ENCODE peak calls at places on chromosomes 5 and 9, in four cellular contexts. V, E, L and N are unnamed samples.

GRCh38 chr5:107670927-107671741 is at the start of gene EFNA5:
- DNase-seq in V (no peak), L (no peak), E (no peak), N (peak; percentile 18)

GRCh38 chr9:98880311-98881015 is 63.2 kb upstream of the COL15A1 start:
- DNase-seq in L (no peak), E (no peak), V (no peak), N (no peak)

GRCh38 chr9:128928624-128929023 is 7.8 kb downstream of the PHYHD1 start:
- DNase-seq in E (no peak), V (no peak), L (no peak), N (no peak)

GRCh38 chr9:99859395-99859980 is 37.8 kb downstream of the NR4A3 start:
- DNase-seq in E (peak; percentile 7), L (no peak), V (no peak), N (peak; percentile 42)

GRCh38 chr5:106094128-106094726 is 1576.5 kb downstream of the EFNA5 start:
- DNase-seq in V (no peak), L (peak; percentile 3), E (no peak), N (no peak)

GRCh38 chr5:35420200-35420599 is 189.9 kb upstream of the PRLR start:
- DNase-seq in V (peak; percentile 63), L (no peak), E (no peak), N (no peak)

GRCh38 chr5:80072103-80073073 is 37.2 kb downstream of the THBS4 start:
- DNase-seq in V (no peak), E (no peak), L (no peak), N (no peak)

GRCh38 chr5:141475625-141476131 is at the start of gene PCDHGC3:
- DNase-seq in L (peak; percentile 40), V (peak; percentile 41), E (no peak), N (peak; percentile 70)

GRCh38 chr5:33788922-33789321 is 102.9 kb downstream of the ADAMTS12 start:
- DNase-seq in L (no peak), V (no peak), E (no peak), N (no peak)

GRCh38 chr9:98479449-98479848 is 224.0 kb upstream of the TBC1D2 start:
- DNase-seq in E (no peak), V (no peak), L (no peak), N (no peak)

GRCh38 chr9:133345596-133345995 is 2.3 kb downstream of the MED22 start:
- DNase-seq in L (no peak), E (no peak), V (no peak), N (no peak)
- H3K9ac ChIP-seq in L (no peak overlapping the region), E (no peak overlapping the region), V (no peak overlapping the region), N (peak overlapping the region; percentile 89)

GRCh38 chr9:22986556-22986955 is 539.9 kb downstream of the DMRTA1 start:
- DNase-seq in V (no peak), L (no peak), E (no peak), N (no peak)

GRCh38 chr9:22992781-22993180 is 546.2 kb downstream of the DMRTA1 start:
- DNase-seq in L (no peak), V (no peak), E (no peak), N (no peak)

GRCh38 chr9:22990349-22990748 is 543.7 kb downstream of the DMRTA1 start:
- DNase-seq in V (no peak), L (no peak), E (no peak), N (no peak)
- TF ChIP-seq SUZ12 in V (no peak), L (no peak), E (no peak), N (no peak)

DNA sequence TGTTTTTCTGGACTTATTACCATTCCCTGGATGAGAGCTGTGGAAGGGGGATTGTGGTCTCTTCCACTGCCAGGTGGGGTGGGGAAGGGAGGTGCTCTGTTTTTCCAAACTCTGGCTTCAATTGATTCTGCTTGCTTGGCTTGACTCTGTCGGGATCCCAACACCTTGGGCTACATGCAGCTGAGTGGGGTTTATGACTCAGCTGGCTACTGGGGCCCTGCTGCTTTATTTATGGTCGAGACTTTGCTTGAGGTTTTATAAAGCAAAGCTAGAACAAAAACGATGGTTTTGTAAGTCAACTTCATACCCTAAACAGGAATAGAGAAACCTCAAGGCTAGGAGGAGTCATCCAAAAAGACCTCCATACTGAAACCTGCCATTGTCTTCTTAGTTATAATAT is 76.3 kb downstream of the AOPEP start:
- DNase-seq in V (no peak), E (no peak), L (peak; percentile 57), N (no peak)
- H3K4me1 ChIP-seq in V (peaks cover 30% of the 10 kb centered on the region), E (no peaks in the 10 kb centered on the region), L (peaks cover 64% of the 10 kb centered on the region), N (no peaks in the 10 kb centered on the region)

DNA sequence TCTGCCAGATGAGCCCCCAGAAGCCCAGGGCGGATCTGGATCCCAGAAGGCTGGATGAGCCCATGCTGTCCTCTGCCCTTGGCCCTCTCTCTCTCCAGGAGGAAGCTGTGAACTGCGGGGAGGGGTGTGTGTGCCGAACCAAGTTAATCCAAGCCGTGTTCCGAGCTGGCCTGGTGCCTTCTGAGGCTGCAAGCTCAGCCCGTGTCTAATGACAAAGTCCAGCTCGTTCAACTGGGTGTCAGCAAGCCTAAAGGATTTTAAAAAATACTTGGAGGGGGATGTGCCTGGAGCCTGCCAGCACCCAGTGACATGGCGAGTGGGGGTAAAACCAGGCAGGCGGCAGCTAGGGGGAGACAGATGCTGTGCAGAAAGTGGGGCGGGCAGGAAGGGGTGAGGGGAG is 8.0 kb downstream of the STC2 start:
- DNase-seq in V (no peak), E (no peak), L (no peak), N (no peak)
- H3K9ac ChIP-seq in V (no peak overlapping the region), E (no peak overlapping the region), L (no peak overlapping the region), N (no peak overlapping the region)

DNA sequence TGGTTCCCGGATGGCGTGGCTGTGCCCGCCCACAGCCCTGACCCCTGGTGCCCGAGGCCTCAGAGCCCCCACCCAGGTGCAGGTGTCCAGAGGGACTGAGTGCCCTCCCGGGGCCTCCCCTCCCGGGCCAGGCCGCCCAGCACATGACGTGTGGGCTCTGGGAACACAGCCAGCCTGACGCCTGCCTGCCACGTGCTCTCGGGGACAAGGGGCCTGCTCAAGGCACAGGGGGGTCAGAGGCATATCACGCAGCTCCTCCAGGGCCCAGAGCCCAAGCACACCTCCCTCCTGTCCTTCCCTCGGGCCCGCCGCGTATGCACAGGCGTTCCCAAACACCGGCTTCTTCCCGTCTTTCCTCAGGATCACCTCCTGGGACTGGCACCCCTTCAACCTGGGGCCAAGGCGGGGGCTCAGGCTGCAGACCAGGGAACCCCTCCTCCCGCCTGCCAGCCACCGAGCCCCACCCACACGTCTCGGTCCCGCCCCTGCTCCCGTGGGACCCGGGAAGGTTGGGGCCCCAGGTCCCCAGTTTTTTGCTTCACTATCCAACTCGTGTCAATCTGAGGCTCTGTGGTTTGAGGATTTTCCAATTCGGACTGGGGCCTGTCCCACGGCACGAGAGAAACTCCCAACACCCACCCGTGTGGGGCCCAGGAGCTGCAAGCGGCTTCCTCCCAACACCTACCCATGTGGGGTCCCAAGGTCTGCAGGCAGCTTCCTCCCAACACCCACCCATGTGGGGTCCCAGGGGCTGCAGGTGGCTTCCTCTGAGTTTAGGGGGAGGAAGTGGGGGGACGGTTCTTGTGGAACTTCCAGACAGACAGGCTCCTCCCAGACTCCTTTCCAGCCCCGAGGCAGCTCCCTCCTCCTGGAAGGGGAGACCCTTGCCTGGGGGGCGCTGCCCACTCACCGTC is 1.5 kb downstream of the LCN10 start:
- DNase-seq in L (no peak), E (no peak), V (no peak), N (no peak)
- TF ChIP-seq SUZ12 in L (no peak), E (no peak), V (no peak), N (no peak)

GRCh38 chr9:113612828-113613227 is 149.3 kb downstream of the RGS3 start:
- DNase-seq in E (no peak), V (no peak), L (no peak), N (no peak)
- H3K4me1 ChIP-seq in E (peaks cover 14% of the 10 kb centered on the region), V (peaks cover 94% of the 10 kb centered on the region), L (peaks cover 19% of the 10 kb centered on the region), N (peaks cover 25% of the 10 kb centered on the region)

DNA sequence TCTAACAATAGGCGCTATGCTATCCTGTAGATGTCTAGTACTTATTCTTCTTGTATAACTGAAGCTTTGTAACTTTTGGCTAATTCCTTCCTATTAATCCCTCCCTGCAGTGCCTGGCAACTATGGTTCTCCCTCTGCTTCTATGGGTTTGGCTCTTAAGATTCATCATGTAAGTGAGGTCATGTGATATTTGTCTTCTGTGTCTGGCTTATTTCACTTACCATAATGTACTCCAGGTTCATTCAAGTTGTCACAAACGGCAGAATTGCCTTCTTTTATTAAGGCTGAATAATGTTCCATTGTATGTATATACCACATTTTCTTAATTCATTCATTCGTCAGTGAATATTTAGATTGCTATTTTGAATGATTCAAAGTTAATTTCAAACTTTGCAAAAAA is 149.9 kb upstream of the GAS1 start:
- DNase-seq in E (no peak), L (no peak), V (no peak), N (no peak)
- H3K9ac ChIP-seq in E (no peak overlapping the region), L (no peak overlapping the region), V (no peak overlapping the region), N (no peak overlapping the region)

GRCh38 chr5:81750308-81751008 is 439 bp downstream of the SSBP2 start:
- DNase-seq in V (no peak), E (no peak), L (no peak), N (no peak)

GRCh38 chr5:81749562-81750307 is 1.2 kb downstream of the SSBP2 start:
- DNase-seq in L (peak; percentile 69), V (no peak), E (no peak), N (no peak)

GRCh38 chr5:81748556-81748955 is 2.3 kb downstream of the SSBP2 start:
- DNase-seq in E (no peak), V (no peak), L (no peak), N (no peak)

GRCh38 chr5:81751009-81751835 is at the start of gene SSBP2:
- DNase-seq in L (peak; percentile 95), V (peak; percentile 69), E (peak; percentile 95), N (peak; percentile 94)

GRCh38 chr5:81749186-81749561 is 1.7 kb downstream of the SSBP2 start:
- DNase-seq in L (no peak), V (no peak), E (no peak), N (no peak)
- TF ChIP-seq SUZ12 in L (no peak), V (no peak), E (no peak), N (no peak)

GRCh38 chr9:126376311-126376902 is 49.8 kb downstream of the MVB12B start:
- DNase-seq in E (no peak), L (no peak), V (peak; percentile 90), N (no peak)
- H3K4me1 ChIP-seq in E (peaks cover 21% of the 10 kb centered on the region), L (no peaks in the 10 kb centered on the region), V (peaks cover 87% of the 10 kb centered on the region), N (peaks cover 16% of the 10 kb centered on the region)

DNA sequence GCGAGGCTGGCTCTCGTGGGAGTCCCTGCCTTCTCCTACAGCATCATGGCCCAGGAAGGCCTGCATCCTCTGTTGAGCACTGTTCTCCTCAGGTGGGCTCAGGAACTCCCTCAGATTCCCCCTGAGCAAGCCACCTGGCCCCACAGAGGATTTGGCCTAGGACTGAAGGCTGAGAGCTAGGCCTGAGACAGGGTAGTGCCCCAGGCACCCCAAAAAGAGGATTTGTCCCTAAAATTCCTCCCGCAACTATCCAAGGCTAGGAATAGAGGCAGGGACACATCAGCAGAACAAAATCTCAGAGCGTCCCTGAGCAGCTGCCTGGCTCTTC is 11.0 kb upstream of the IRF1 start:
- DNase-seq in L (no peak), E (no peak), V (no peak), N (no peak)
- H3K9ac ChIP-seq in L (peak overlapping the region; percentile 10), E (no peak overlapping the region), V (peak overlapping the region; percentile 45), N (no peak overlapping the region)